ENCODE peak calls at places on chromosomes 7 and 10, in ten cellular contexts. One of them, this sample, is unnamed. For H3K4me1 and H3K9me3, the result is how much of the 10 kb centered on the place peaks cover.

GRCh38 chr10:46255696-46256355 is 31.0 kb upstream of the ANTXRL start:
- DNase-seq in upper lobe of left lung: no peak
- DNase-seq in lower lobe of right lung: peak
- DNase-seq in hepatocyte: peak
- DNase-seq in pancreas: peak
- DNase-seq in heart right ventricle: peak
- DNase-seq in transverse colon: peak
- DNase-seq in tibial artery: peak
- DNase-seq in stomach: peak
- DNase-seq in endodermal cell: peak
- DNase-seq in this sample: peak

GRCh38 chr10:78640981-78641646 is 427.7 kb upstream of the ZMIZ1 start:
- DNase-seq in endodermal cell: no peak
- DNase-seq in pancreas: no peak
- DNase-seq in stomach: no peak
- DNase-seq in upper lobe of left lung: no peak
- DNase-seq in hepatocyte: no peak
- DNase-seq in lower lobe of right lung: no peak
- DNase-seq in transverse colon: no peak
- DNase-seq in heart right ventricle: no peak
- DNase-seq in tibial artery: no peak
- DNase-seq in this sample: no peak

GRCh38 chr10:104333037-104333727 is 5.1 kb downstream of the ITPRIP start:
- DNase-seq in upper lobe of left lung: no peak
- DNase-seq in hepatocyte: no peak
- DNase-seq in pancreas: no peak
- DNase-seq in endodermal cell: peak
- DNase-seq in tibial artery: peak
- DNase-seq in heart right ventricle: no peak
- DNase-seq in lower lobe of right lung: no peak
- DNase-seq in transverse colon: no peak
- DNase-seq in stomach: peak
- DNase-seq in this sample: no peak

GRCh38 chr7:68958571-68958970 is 639.7 kb upstream of the AUTS2 start:
- DNase-seq in transverse colon: no peak
- DNase-seq in heart right ventricle: no peak
- DNase-seq in stomach: no peak
- DNase-seq in upper lobe of left lung: no peak
- DNase-seq in tibial artery: no peak
- DNase-seq in endodermal cell: no peak
- DNase-seq in pancreas: no peak
- DNase-seq in lower lobe of right lung: no peak
- DNase-seq in hepatocyte: no peak
- DNase-seq in this sample: no peak

GRCh38 chr7:151237244-151238189 is 5.2 kb downstream of the CHPF2 start:
- DNase-seq in heart right ventricle: no peak
- DNase-seq in transverse colon: no peak
- DNase-seq in pancreas: no peak
- DNase-seq in lower lobe of right lung: peak
- DNase-seq in upper lobe of left lung: peak
- DNase-seq in tibial artery: no peak
- DNase-seq in hepatocyte: no peak
- DNase-seq in endodermal cell: no peak
- DNase-seq in stomach: no peak
- DNase-seq in this sample: no peak

GRCh38 chr7:106426803-106427202 is 142.0 kb upstream of the NAMPT start:
- DNase-seq in stomach: no peak
- DNase-seq in endodermal cell: no peak
- DNase-seq in transverse colon: no peak
- DNase-seq in hepatocyte: no peak
- DNase-seq in lower lobe of right lung: no peak
- DNase-seq in tibial artery: no peak
- DNase-seq in pancreas: no peak
- DNase-seq in upper lobe of left lung: no peak
- DNase-seq in heart right ventricle: no peak
- DNase-seq in this sample: no peak

GRCh38 chr10:43203491-43204393 is 63.1 kb downstream of the RASGEF1A start:
- DNase-seq in hepatocyte: peak
- DNase-seq in tibial artery: peak
- DNase-seq in lower lobe of right lung: peak
- DNase-seq in pancreas: peak
- DNase-seq in transverse colon: no peak
- DNase-seq in upper lobe of left lung: peak
- DNase-seq in endodermal cell: peak
- DNase-seq in heart right ventricle: no peak
- DNase-seq in stomach: peak
- DNase-seq in this sample: peak

GRCh38 chr10:126092806-126093205 is 196.4 kb downstream of the FANK1 start:
- DNase-seq in heart right ventricle: no peak
- DNase-seq in upper lobe of left lung: no peak
- DNase-seq in pancreas: no peak
- DNase-seq in endodermal cell: no peak
- DNase-seq in transverse colon: no peak
- DNase-seq in hepatocyte: no peak
- DNase-seq in lower lobe of right lung: no peak
- DNase-seq in stomach: no peak
- DNase-seq in tibial artery: no peak
- DNase-seq in this sample: no peak

GRCh38 chr7:83921798-83922607 is 272.6 kb downstream of the SEMA3A start:
- DNase-seq in tibial artery: no peak
- DNase-seq in upper lobe of left lung: no peak
- DNase-seq in transverse colon: no peak
- DNase-seq in heart right ventricle: no peak
- DNase-seq in lower lobe of right lung: no peak
- DNase-seq in hepatocyte: peak
- DNase-seq in stomach: no peak
- DNase-seq in pancreas: no peak
- DNase-seq in endodermal cell: no peak
- DNase-seq in this sample: no peak

GRCh38 chr10:80141696-80142460 is 9.3 kb downstream of the PLAC9 start:
- DNase-seq in pancreas: no peak
- DNase-seq in lower lobe of right lung: no peak
- DNase-seq in heart right ventricle: no peak
- DNase-seq in hepatocyte: no peak
- DNase-seq in upper lobe of left lung: peak
- DNase-seq in tibial artery: peak
- DNase-seq in transverse colon: no peak
- DNase-seq in endodermal cell: peak
- DNase-seq in stomach: no peak
- DNase-seq in this sample: no peak

GRCh38 chr10:80149123-80149522 is 16.6 kb downstream of the PLAC9 start:
- DNase-seq in lower lobe of right lung: no peak
- DNase-seq in stomach: no peak
- DNase-seq in transverse colon: no peak
- DNase-seq in tibial artery: no peak
- DNase-seq in endodermal cell: no peak
- DNase-seq in heart right ventricle: no peak
- DNase-seq in upper lobe of left lung: no peak
- DNase-seq in hepatocyte: no peak
- DNase-seq in pancreas: no peak
- DNase-seq in this sample: no peak

GRCh38 chr10:80148166-80148805 is 15.8 kb downstream of the PLAC9 start:
- DNase-seq in hepatocyte: no peak
- DNase-seq in lower lobe of right lung: no peak
- DNase-seq in heart right ventricle: no peak
- DNase-seq in tibial artery: peak
- DNase-seq in endodermal cell: no peak
- DNase-seq in stomach: no peak
- DNase-seq in upper lobe of left lung: no peak
- DNase-seq in pancreas: no peak
- DNase-seq in transverse colon: no peak
- DNase-seq in this sample: no peak

GRCh38 chr10:80146918-80147317 is 14.4 kb downstream of the PLAC9 start:
- DNase-seq in hepatocyte: no peak
- DNase-seq in upper lobe of left lung: no peak
- DNase-seq in stomach: no peak
- DNase-seq in tibial artery: no peak
- DNase-seq in endodermal cell: no peak
- DNase-seq in transverse colon: no peak
- DNase-seq in lower lobe of right lung: no peak
- DNase-seq in pancreas: no peak
- DNase-seq in heart right ventricle: no peak
- DNase-seq in this sample: no peak

DNA sequence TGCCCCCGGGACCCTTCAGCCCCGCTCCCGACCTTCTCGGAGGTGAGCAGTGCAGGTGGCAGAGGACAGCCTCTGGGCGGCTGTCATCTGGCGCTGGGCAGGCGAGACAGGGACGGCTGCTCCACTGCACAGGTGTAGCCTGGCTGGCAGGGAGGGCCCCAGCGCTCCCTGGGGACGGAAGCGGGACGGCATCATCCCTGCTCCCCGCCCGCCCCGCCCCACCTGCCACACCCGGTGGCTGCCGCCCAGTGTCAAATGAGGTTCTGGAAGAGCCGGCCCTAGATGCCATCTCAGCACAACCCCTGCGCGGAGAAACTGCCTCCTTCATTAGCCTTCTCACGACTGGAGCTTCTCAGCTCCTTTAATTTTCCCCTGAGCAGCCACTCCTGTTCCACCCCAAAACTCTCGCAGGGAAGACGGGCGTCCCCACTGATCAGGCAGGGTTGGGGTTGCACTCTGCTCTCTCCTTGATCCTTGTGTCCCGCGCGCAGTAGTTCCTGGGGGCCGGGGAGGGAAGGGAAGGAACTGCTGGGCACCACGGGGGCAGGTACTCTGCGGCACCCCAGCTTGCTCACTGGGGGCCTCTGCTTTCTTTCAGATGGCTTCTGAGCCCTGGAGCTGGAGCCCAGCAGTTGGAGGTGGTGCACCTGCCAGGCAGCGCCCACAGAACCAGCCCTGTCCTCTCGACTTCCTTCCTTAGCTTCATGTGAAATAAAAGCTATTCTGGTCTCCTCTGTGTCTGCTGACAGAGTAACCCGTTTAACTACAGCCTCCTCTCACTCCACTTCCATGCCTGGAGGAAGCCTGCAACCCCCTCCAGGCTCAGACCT is 12.0 kb downstream of the PLAC9 start:
- DNase-seq in stomach: peak
- DNase-seq in hepatocyte: no peak
- DNase-seq in upper lobe of left lung: peak
- DNase-seq in pancreas: peak
- DNase-seq in heart right ventricle: no peak
- DNase-seq in endodermal cell: peak
- DNase-seq in transverse colon: peak
- DNase-seq in tibial artery: peak
- DNase-seq in lower lobe of right lung: no peak
- DNase-seq in this sample: peak
- TF ChIP-seq CTCF in stomach: no peak
- TF ChIP-seq CTCF in hepatocyte: no peak
- TF ChIP-seq CTCF in upper lobe of left lung: no peak
- TF ChIP-seq CTCF in pancreas: no peak
- TF ChIP-seq CTCF in heart right ventricle: no peak
- TF ChIP-seq CTCF in endodermal cell: no peak
- TF ChIP-seq CTCF in transverse colon: no peak
- TF ChIP-seq CTCF in tibial artery: no peak
- TF ChIP-seq CTCF in lower lobe of right lung: no peak
- TF ChIP-seq CTCF in this sample: no peak

DNA sequence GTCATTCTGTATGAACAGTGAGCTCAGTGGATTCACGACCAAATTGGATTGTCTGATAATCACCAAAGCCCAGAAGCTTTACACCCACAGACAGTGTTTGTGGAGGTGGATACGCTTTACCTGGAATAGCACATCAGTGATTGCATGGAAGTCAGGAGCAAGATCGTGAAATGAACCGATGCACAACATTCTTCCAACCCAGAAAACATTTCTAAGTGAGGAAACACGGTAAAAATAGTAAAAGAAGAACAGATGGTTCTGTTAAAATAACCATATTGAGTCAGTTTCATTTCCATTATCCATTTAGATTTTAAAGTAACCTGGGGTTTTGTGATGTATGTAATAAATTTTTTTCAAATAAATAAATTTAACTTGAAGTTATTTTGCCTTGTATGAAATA is 478.1 kb upstream of the PFKP start:
- DNase-seq in transverse colon: no peak
- DNase-seq in endodermal cell: no peak
- DNase-seq in upper lobe of left lung: no peak
- DNase-seq in lower lobe of right lung: no peak
- DNase-seq in heart right ventricle: no peak
- DNase-seq in hepatocyte: no peak
- DNase-seq in pancreas: no peak
- DNase-seq in tibial artery: no peak
- DNase-seq in stomach: no peak
- DNase-seq in this sample: no peak
- H3K4me1 ChIP-seq in transverse colon: under half
- H3K4me1 ChIP-seq in endodermal cell: under half
- H3K4me1 ChIP-seq in upper lobe of left lung: under half
- H3K4me1 ChIP-seq in lower lobe of right lung: under half
- H3K4me1 ChIP-seq in heart right ventricle: under half
- H3K4me1 ChIP-seq in hepatocyte: under half
- H3K4me1 ChIP-seq in pancreas: under half
- H3K4me1 ChIP-seq in tibial artery: under half
- H3K4me1 ChIP-seq in stomach: under half
- H3K4me1 ChIP-seq in this sample: under half

GRCh38 chr7:112381311-112382091 is 68.8 kb upstream of the IFRD1 start:
- DNase-seq in lower lobe of right lung: no peak
- DNase-seq in pancreas: no peak
- DNase-seq in transverse colon: no peak
- DNase-seq in tibial artery: no peak
- DNase-seq in endodermal cell: no peak
- DNase-seq in heart right ventricle: no peak
- DNase-seq in hepatocyte: no peak
- DNase-seq in stomach: no peak
- DNase-seq in upper lobe of left lung: no peak
- DNase-seq in this sample: no peak

GRCh38 chr7:112386619-112387018 is 63.6 kb upstream of the IFRD1 start:
- DNase-seq in stomach: no peak
- DNase-seq in heart right ventricle: no peak
- DNase-seq in endodermal cell: no peak
- DNase-seq in transverse colon: no peak
- DNase-seq in tibial artery: no peak
- DNase-seq in upper lobe of left lung: no peak
- DNase-seq in hepatocyte: no peak
- DNase-seq in lower lobe of right lung: no peak
- DNase-seq in pancreas: no peak
- DNase-seq in this sample: no peak

GRCh38 chr7:112383671-112384417 is 66.4 kb upstream of the IFRD1 start:
- DNase-seq in transverse colon: no peak
- DNase-seq in upper lobe of left lung: no peak
- DNase-seq in endodermal cell: no peak
- DNase-seq in stomach: no peak
- DNase-seq in lower lobe of right lung: no peak
- DNase-seq in pancreas: peak
- DNase-seq in hepatocyte: no peak
- DNase-seq in tibial artery: no peak
- DNase-seq in heart right ventricle: no peak
- DNase-seq in this sample: no peak
- H3K9me3 ChIP-seq in transverse colon: under half
- H3K9me3 ChIP-seq in upper lobe of left lung: under half
- H3K9me3 ChIP-seq in endodermal cell: under half
- H3K9me3 ChIP-seq in stomach: under half
- H3K9me3 ChIP-seq in lower lobe of right lung: under half
- H3K9me3 ChIP-seq in pancreas: under half
- H3K9me3 ChIP-seq in hepatocyte: under half
- H3K9me3 ChIP-seq in tibial artery: under half
- H3K9me3 ChIP-seq in heart right ventricle: under half
- H3K9me3 ChIP-seq in this sample: under half

DNA sequence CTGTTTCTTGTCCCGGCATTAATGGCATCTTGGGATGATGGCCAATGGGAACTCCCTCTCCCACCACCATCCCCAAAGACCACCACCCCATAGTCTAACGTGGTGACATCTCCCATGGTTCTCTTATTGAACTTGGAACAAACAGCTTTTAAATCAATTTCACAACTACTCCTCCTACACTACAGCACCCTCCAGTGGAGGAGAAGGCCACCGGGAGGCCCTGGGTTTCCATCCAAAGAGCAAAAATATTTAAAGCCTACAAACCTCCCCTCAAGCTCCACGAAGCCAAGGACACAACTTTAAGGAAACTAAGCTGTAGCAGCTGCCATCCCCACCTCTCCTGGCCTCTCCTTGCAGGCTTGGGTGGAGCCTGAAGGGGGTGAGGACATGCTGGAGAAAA is 94.1 kb upstream of the LANCL2 start:
- DNase-seq in tibial artery: no peak
- DNase-seq in upper lobe of left lung: no peak
- DNase-seq in heart right ventricle: no peak
- DNase-seq in transverse colon: no peak
- DNase-seq in pancreas: no peak
- DNase-seq in lower lobe of right lung: no peak
- DNase-seq in hepatocyte: no peak
- DNase-seq in endodermal cell: no peak
- DNase-seq in stomach: no peak
- DNase-seq in this sample: no peak
- TF ChIP-seq CTCF in tibial artery: no peak
- TF ChIP-seq CTCF in upper lobe of left lung: no peak
- TF ChIP-seq CTCF in heart right ventricle: no peak
- TF ChIP-seq CTCF in transverse colon: no peak
- TF ChIP-seq CTCF in pancreas: no peak
- TF ChIP-seq CTCF in lower lobe of right lung: no peak
- TF ChIP-seq CTCF in hepatocyte: peak
- TF ChIP-seq CTCF in endodermal cell: peak
- TF ChIP-seq CTCF in stomach: no peak
- TF ChIP-seq CTCF in this sample: no peak

This sample was measured in mucosa of descending colon.